ENCODE peak calls at places on chromosomes 1 and 21, in nine cellular contexts. E is tibial artery, H is GM23338, T is fibroblast of pulmonary artery, F is NB4, B is GM06990, Q is hepatocyte, M is cardiac muscle cell, W is IMR-90. I is an unnamed sample.

GRCh38 chr1:66542811-66543767 is 9.1 kb downstream of the SGIP1 start:
- DNase-seq in E (peak), H (no peak), T (peak), F (peak), B (no peak), Q (peak), M (peak), W (peak), I (peak)

GRCh38 chr1:173914366-173914871 is 2.7 kb downstream of the SERPINC1 start:
- DNase-seq in E (no peak), H (peak), T (peak), F (peak), B (no peak), Q (peak), M (peak), W (peak), I (no peak)

GRCh38 chr1:115976062-115976899 is at the start of gene SLC22A15:
- DNase-seq in E (peak), H (peak), T (peak), F (peak), B (peak), Q (peak), M (peak), W (no peak), I (peak)

GRCh38 chr1:22790232-22791008 is 79.8 kb downstream of the EPHB2 start:
- DNase-seq in E (no peak), H (no peak), T (no peak), F (no peak), B (no peak), Q (no peak), M (no peak), W (no peak), I (no peak)

GRCh38 chr21:34669149-34669879 is 520 bp downstream of the CLIC6 start:
- DNase-seq in E (no peak), H (peak), T (no peak), F (no peak), B (peak), Q (peak), M (no peak), W (no peak), I (no peak)

GRCh38 chr21:31222142-31222541 is 121.9 kb downstream of the TIAM1 start:
- DNase-seq in E (no peak), H (no peak), T (peak), F (no peak), B (no peak), Q (no peak), M (peak), W (peak), I (no peak)

GRCh38 chr1:184416476-184416875 is 29.6 kb downstream of the C1orf21 start:
- DNase-seq in E (no peak), H (no peak), T (no peak), F (no peak), B (no peak), Q (no peak), M (no peak), W (peak), I (no peak)

GRCh38 chr1:230901711-230902110 is 33.4 kb upstream of the C1orf198 start:
- DNase-seq in E (no peak), H (no peak), T (no peak), F (no peak), B (no peak), Q (no peak), M (no peak), W (no peak), I (no peak)

GRCh38 chr21:36202721-36203602 is 46.3 kb downstream of the DOP1B start:
- DNase-seq in E (no peak), H (no peak), T (no peak), F (no peak), B (no peak), Q (no peak), M (no peak), W (peak), I (no peak)

GRCh38 chr1:33137800-33138199 is 44.0 kb downstream of the TRIM62 start:
- DNase-seq in E (no peak), H (peak), T (peak), F (no peak), B (no peak), Q (peak), M (peak), W (peak), I (no peak)

GRCh38 chr1:226471467-226471866 is 63.6 kb upstream of the PARP1 start:
- DNase-seq in E (no peak), H (no peak), T (no peak), F (no peak), B (no peak), Q (no peak), M (no peak), W (no peak), I (no peak)

GRCh38 chr21:14318598-14318997 is 64.3 kb downstream of the HSPA13 start:
- DNase-seq in E (no peak), H (no peak), T (no peak), F (peak), B (no peak), Q (no peak), M (no peak), W (no peak), I (no peak)

GRCh38 chr1:152940614-152941013 is 6.4 kb upstream of the SPRR5 start:
- DNase-seq in E (no peak), H (no peak), T (no peak), F (no peak), B (no peak), Q (no peak), M (no peak), W (no peak), I (no peak)

GRCh38 chr1:87632232-87632631 is 303.6 kb downstream of the LMO4 start:
- DNase-seq in E (no peak), H (no peak), T (no peak), F (no peak), B (no peak), Q (no peak), M (no peak), W (no peak), I (no peak)

GRCh38 chr1:89465201-89465600 is 59.4 kb upstream of the LRRC8B start:
- DNase-seq in E (no peak), H (no peak), T (peak), F (peak), B (peak), Q (no peak), M (no peak), W (no peak), I (no peak)

GRCh38 chr1:22841754-22842370 is 130.8 kb downstream of the LACTBL1 start:
- DNase-seq in E (no peak), H (no peak), T (no peak), F (no peak), B (no peak), Q (no peak), M (peak), W (no peak), I (no peak)

GRCh38 chr1:19272064-19272463 is 16.5 kb downstream of the AKR7A3 start:
- DNase-seq in E (no peak), H (no peak), T (no peak), F (no peak), B (no peak), Q (no peak), M (no peak), W (no peak), I (no peak)

GRCh38 chr1:12052997-12053686 is 10.0 kb upstream of the TNFRSF8 start:
- DNase-seq in E (no peak), H (peak), T (no peak), F (no peak), B (peak), Q (no peak), M (peak), W (no peak), I (no peak)

GRCh38 chr1:204733289-204733688 is 47.8 kb upstream of the LRRN2 start:
- DNase-seq in E (no peak), H (no peak), T (no peak), F (no peak), B (no peak), Q (no peak), M (no peak), W (no peak), I (no peak)

GRCh38 chr1:208988811-208989222 is 594.7 kb upstream of the CAMK1G start:
- DNase-seq in E (no peak), H (no peak), T (peak), F (peak), B (peak), Q (peak), M (peak), W (no peak), I (no peak)

GRCh38 chr1:109620396-109620817 is 770 bp downstream of the AMPD2 start:
- DNase-seq in E (peak), H (no peak), T (peak), F (no peak), B (no peak), Q (peak), M (peak), W (peak), I (no peak)

GRCh38 chr1:77553568-77554291 is 128.7 kb downstream of the ZZZ3 start:
- DNase-seq in E (no peak), H (no peak), T (no peak), F (no peak), B (no peak), Q (no peak), M (no peak), W (no peak), I (no peak)

GRCh38 chr1:21069549-21069948 is 107.1 kb downstream of the EIF4G3 start:
- DNase-seq in E (no peak), H (peak), T (peak), F (no peak), B (no peak), Q (peak), M (peak), W (peak), I (no peak)

GRCh38 chr1:54327386-54328116 is 78.6 kb downstream of the SSBP3 start:
- DNase-seq in E (no peak), H (no peak), T (no peak), F (no peak), B (no peak), Q (no peak), M (no peak), W (peak), I (no peak)

GRCh38 chr21:38861006-38861405 is 55.3 kb downstream of the ETS2 start:
- DNase-seq in E (no peak), H (no peak), T (peak), F (no peak), B (no peak), Q (no peak), M (peak), W (no peak), I (no peak)

GRCh38 chr1:231734417-231734816 is 107.8 kb downstream of the DISC1 start:
- DNase-seq in E (no peak), H (no peak), T (no peak), F (no peak), B (no peak), Q (no peak), M (no peak), W (peak), I (no peak)

GRCh38 chr1:25556791-25557476 is 13.5 kb downstream of the LDLRAP1 start:
- DNase-seq in E (no peak), H (no peak), T (peak), F (peak), B (no peak), Q (no peak), M (peak), W (peak), I (no peak)

GRCh38 chr1:114222920-114223319 is 69.3 kb upstream of the SYT6 start:
- DNase-seq in E (no peak), H (no peak), T (no peak), F (no peak), B (no peak), Q (no peak), M (no peak), W (no peak), I (no peak)

GRCh38 chr1:58786184-58786926 is 2.5 kb upstream of the JUN start:
- DNase-seq in E (no peak), H (no peak), T (peak), F (no peak), B (no peak), Q (no peak), M (peak), W (peak), I (no peak)

GRCh38 chr1:35129080-35129479 is 49.9 kb downstream of the ZMYM1 start:
- DNase-seq in E (no peak), H (no peak), T (no peak), F (no peak), B (no peak), Q (no peak), M (no peak), W (no peak), I (no peak)

GRCh38 chr1:53727461-53727860 is 11.5 kb downstream of the GLIS1 start:
- DNase-seq in E (no peak), H (no peak), T (no peak), F (no peak), B (no peak), Q (no peak), M (no peak), W (no peak), I (no peak)

GRCh38 chr1:21335088-21335678 is 44.9 kb upstream of the ECE1 start:
- DNase-seq in E (no peak), H (peak), T (no peak), F (no peak), B (no peak), Q (peak), M (no peak), W (no peak), I (no peak)

GRCh38 chr1:55375617-55376258 is 160.6 kb upstream of the USP24 start:
- DNase-seq in E (no peak), H (peak), T (peak), F (peak), B (no peak), Q (peak), M (peak), W (peak), I (no peak)

GRCh38 chr21:37045139-37045538 is 27.7 kb downstream of the PIGP start:
- DNase-seq in E (no peak), H (no peak), T (no peak), F (peak), B (no peak), Q (no peak), M (no peak), W (no peak), I (no peak)

GRCh38 chr1:6726253-6726652 is 24.6 kb upstream of the DNAJC11 start:
- DNase-seq in E (no peak), H (no peak), T (no peak), F (no peak), B (no peak), Q (no peak), M (no peak), W (no peak), I (no peak)

GRCh38 chr1:36178479-36179219 is 22.7 kb downstream of the MAP7D1 start:
- DNase-seq in E (no peak), H (peak), T (no peak), F (no peak), B (no peak), Q (peak), M (no peak), W (no peak), I (no peak)

GRCh38 chr21:43764576-43765495 is 11.3 kb downstream of the CSTB start:
- DNase-seq in E (no peak), H (no peak), T (no peak), F (no peak), B (no peak), Q (no peak), M (no peak), W (no peak), I (no peak)

GRCh38 chr1:90114521-90115141 is 119.7 kb downstream of the ZNF326 start:
- DNase-seq in E (no peak), H (peak), T (peak), F (peak), B (no peak), Q (peak), M (peak), W (peak), I (no peak)

GRCh38 chr21:20276954-20277353 is 721.3 kb upstream of the NCAM2 start:
- DNase-seq in E (no peak), H (peak), T (no peak), F (no peak), B (no peak), Q (no peak), M (no peak), W (no peak), I (no peak)

GRCh38 chr1:58754056-58754613 is 29.7 kb downstream of the JUN start:
- DNase-seq in E (no peak), H (no peak), T (no peak), F (no peak), B (no peak), Q (no peak), M (no peak), W (no peak), I (no peak)

GRCh38 chr1:220810179-220810653 is 23.5 kb downstream of the MTARC1 start:
- DNase-seq in E (peak), H (peak), T (peak), F (peak), B (peak), Q (peak), M (peak), W (peak), I (peak)
- H3K4me3 ChIP-seq in E (peak), H (peak), T (peak), F (no peak), B (peak), Q (no peak), M (no peak), W (no peak), I (no peak)

GRCh38 chr1:44500181-44501021 is 95.3 kb downstream of the RNF220 start:
- DNase-seq in E (no peak), H (peak), T (peak), F (no peak), B (no peak), Q (peak), M (peak), W (no peak), I (no peak)
- TF ChIP-seq CTCF in E (peak), H (peak), T (peak), F (no peak), B (no peak), Q (peak), M (peak), W (peak), I (no peak)

GRCh38 chr1:27356277-27356627 is 10.5 kb downstream of the MAP3K6 start:
- DNase-seq in E (no peak), H (peak), T (no peak), F (no peak), B (no peak), Q (no peak), M (no peak), W (no peak), I (no peak)

GRCh38 chr1:27358928-27359313 is 7.8 kb downstream of the MAP3K6 start:
- DNase-seq in E (no peak), H (no peak), T (no peak), F (no peak), B (no peak), Q (no peak), M (no peak), W (no peak), I (no peak)

GRCh38 chr1:27358038-27358927 is 8.5 kb downstream of the MAP3K6 start:
- DNase-seq in E (no peak), H (no peak), T (no peak), F (no peak), B (no peak), Q (no peak), M (no peak), W (no peak), I (peak)

GRCh38 chr1:27356628-27357280 is 10.0 kb downstream of the MAP3K6 start:
- DNase-seq in E (no peak), H (peak), T (no peak), F (no peak), B (no peak), Q (no peak), M (no peak), W (no peak), I (no peak)

DNA sequence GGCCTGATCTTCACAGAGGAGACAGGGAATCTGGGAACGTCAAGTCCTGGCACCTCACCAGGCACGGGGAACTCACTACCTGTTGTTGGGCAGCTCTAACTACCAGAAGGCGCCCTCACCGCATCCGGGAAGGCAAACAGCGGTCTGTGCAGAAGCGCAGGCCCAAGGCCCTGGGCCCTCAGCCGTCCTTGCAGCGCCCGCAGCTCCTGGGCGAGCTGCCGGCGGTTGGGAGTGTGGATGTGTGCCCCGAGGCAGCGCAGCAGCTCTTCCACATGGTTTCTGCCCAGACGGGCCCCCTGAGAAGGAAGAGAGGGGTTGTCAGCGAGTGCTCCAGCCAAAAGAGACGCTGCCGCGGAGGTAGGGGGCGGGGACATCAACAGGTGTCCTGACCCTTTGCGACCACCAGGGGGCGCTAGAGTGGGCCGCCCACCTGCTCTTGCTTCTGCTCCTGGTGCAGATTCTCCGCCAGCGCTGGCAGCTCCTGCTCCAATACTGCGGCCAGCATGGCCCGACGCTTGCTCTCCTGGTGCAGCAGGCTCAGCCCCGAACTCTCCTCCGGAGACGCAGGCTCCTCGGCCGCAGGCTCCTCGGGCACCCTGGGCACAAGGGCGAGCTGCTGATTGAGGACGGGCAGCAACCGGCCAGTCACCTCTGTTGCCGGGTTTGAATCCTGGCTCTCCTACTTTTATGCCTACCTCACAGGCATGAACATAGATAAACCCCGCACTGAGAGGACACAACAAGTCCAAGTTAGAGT is 9.3 kb downstream of the MAP3K6 start:
- DNase-seq in E (peak), H (peak), T (peak), F (peak), B (peak), Q (peak), M (peak), W (peak), I (no peak)
- H3K4me3 ChIP-seq in E (no peak), H (peak), T (no peak), F (no peak), B (peak), Q (no peak), M (no peak), W (no peak), I (no peak)

GRCh38 chr1:9428601-9429368 is 110.5 kb upstream of the SLC25A33 start:
- DNase-seq in E (peak), H (peak), T (peak), F (peak), B (peak), Q (peak), M (peak), W (peak), I (peak)
- TF ChIP-seq CTCF in E (no peak), H (no peak), T (peak), F (no peak), B (no peak), Q (peak), M (no peak), W (peak), I (no peak)